ENCODE peak calls at places on chromosomes 12 and 14, in four cellular contexts. K is HCT116, J is HepG2, U is A549. P is an unnamed sample.
A peak's percentile ranks its signal among the peaks of the same experiment; 100 is the strongest.

GRCh38 chr14:96811265-96811664 is 14.1 kb downstream of the VRK1 start:
- DNase-seq in K (no peak), J (no peak), U (no peak), P (no peak)

GRCh38 chr14:104870368-104871144 is 5.5 kb downstream of the CEP170B start:
- DNase-seq in K (no peak), J (peak; percentile 21), U (no peak), P (peak; percentile 29)

GRCh38 chr14:61577506-61577931 is 117.8 kb upstream of the HIF1A start:
- DNase-seq in K (no peak), J (no peak), U (no peak), P (no peak)

GRCh38 chr14:103109789-103110415 is 13.4 kb upstream of the TNFAIP2 start:
- DNase-seq in K (peak; percentile 50), J (peak; percentile 73), U (peak; percentile 91), P (no peak)

GRCh38 chr12:119681139-119681538 is 13.2 kb downstream of the PRKAB1 start:
- DNase-seq in K (no peak), J (peak; percentile 41), U (no peak), P (no peak)

GRCh38 chr14:29243355-29243754 is 476.8 kb downstream of the FOXG1 start:
- DNase-seq in K (no peak), J (no peak), U (no peak), P (no peak)

GRCh38 chr14:72894623-72895378 is 900 bp upstream of the DPF3 start:
- DNase-seq in K (no peak), J (no peak), U (no peak), P (no peak)

GRCh38 chr12:93573552-93574223 is 1.2 kb downstream of the SOCS2 start:
- DNase-seq in K (no peak), J (no peak), U (no peak), P (no peak)

GRCh38 chr12:54201001-54201794 is 12.4 kb upstream of the SMUG1 start:
- DNase-seq in K (peak; percentile 65), J (peak; percentile 51), U (peak; percentile 82), P (no peak)

GRCh38 chr14:100826371-100827139 is 637 bp downstream of the MEG3 start:
- DNase-seq in K (no peak), J (no peak), U (no peak), P (no peak)

GRCh38 chr12:43287991-43288390 is 264.0 kb downstream of the ADAMTS20 start:
- DNase-seq in K (no peak), J (peak; percentile 2), U (no peak), P (no peak)

GRCh38 chr14:96363751-96364336 is 518 bp downstream of the GSKIP start:
- DNase-seq in K (no peak), J (peak; percentile 48), U (peak; percentile 55), P (no peak)

GRCh38 chr12:13455765-13456164 is 259.2 kb downstream of the EMP1 start:
- DNase-seq in K (no peak), J (no peak), U (no peak), P (no peak)

GRCh38 chr14:89294060-89294459 is 123.0 kb downstream of the FOXN3 start:
- DNase-seq in K (no peak), J (no peak), U (no peak), P (no peak)

GRCh38 chr12:55654506-55655224 is 18.0 kb downstream of the OR10P1 start:
- DNase-seq in K (no peak), J (no peak), U (no peak), P (no peak)

GRCh38 chr14:95256011-95256775 is 63.5 kb downstream of the CLMN start:
- DNase-seq in K (no peak), J (no peak), U (no peak), P (no peak)

GRCh38 chr12:26630546-26631027 is 202.4 kb downstream of the ITPR2 start:
- DNase-seq in K (no peak), J (peak; percentile 72), U (peak; percentile 18), P (no peak)

GRCh38 chr12:108565976-108566375 is 3.6 kb downstream of the ISCU start:
- DNase-seq in K (peak; percentile 80), J (no peak), U (peak; percentile 78), P (peak; percentile 81)

GRCh38 chr12:31867292-31867691 is 91.9 kb upstream of the RESF1 start:
- DNase-seq in K (no peak), J (no peak), U (no peak), P (no peak)

GRCh38 chr12:66397574-66397973 is 95.3 kb downstream of the HELB start:
- DNase-seq in K (no peak), J (no peak), U (no peak), P (no peak)

GRCh38 chr12:108338915-108339657 is at the start of gene CMKLR1:
- DNase-seq in K (no peak), J (no peak), U (no peak), P (no peak)

GRCh38 chr12:54421175-54421872 is 2.3 kb upstream of the ITGA5 start:
- DNase-seq in K (no peak), J (no peak), U (no peak), P (no peak)

GRCh38 chr14:89650077-89650978 is 233.3 kb upstream of the FOXN3 start:
- DNase-seq in K (no peak), J (no peak), U (no peak), P (no peak)

GRCh38 chr12:80064269-80064668 is 35.1 kb upstream of the OTOGL start:
- DNase-seq in K (no peak), J (no peak), U (no peak), P (no peak)

GRCh38 chr12:26798013-26798412 is 35.0 kb downstream of the ITPR2 start:
- DNase-seq in K (no peak), J (no peak), U (no peak), P (no peak)

GRCh38 chr14:77376380-77376770 is 519 bp downstream of the TMED8 start:
- DNase-seq in K (no peak), J (no peak), U (peak; percentile 15), P (peak; percentile 13)

GRCh38 chr12:989751-990278 is 1.2 kb upstream of the ERC1 start:
- DNase-seq in K (no peak), J (peak; percentile 66), U (peak; percentile 61), P (no peak)

GRCh38 chr14:22291406-22291805 is 297.6 kb downstream of the DAD1 start:
- DNase-seq in K (no peak), J (no peak), U (no peak), P (no peak)

GRCh38 chr14:35961697-35962274 is 135.6 kb downstream of the BRMS1L start:
- DNase-seq in K (no peak), J (no peak), U (no peak), P (no peak)

GRCh38 chr14:23093104-23093503 is 1.8 kb downstream of the ACIN1 start:
- DNase-seq in K (no peak), J (no peak), U (no peak), P (no peak)

DNA sequence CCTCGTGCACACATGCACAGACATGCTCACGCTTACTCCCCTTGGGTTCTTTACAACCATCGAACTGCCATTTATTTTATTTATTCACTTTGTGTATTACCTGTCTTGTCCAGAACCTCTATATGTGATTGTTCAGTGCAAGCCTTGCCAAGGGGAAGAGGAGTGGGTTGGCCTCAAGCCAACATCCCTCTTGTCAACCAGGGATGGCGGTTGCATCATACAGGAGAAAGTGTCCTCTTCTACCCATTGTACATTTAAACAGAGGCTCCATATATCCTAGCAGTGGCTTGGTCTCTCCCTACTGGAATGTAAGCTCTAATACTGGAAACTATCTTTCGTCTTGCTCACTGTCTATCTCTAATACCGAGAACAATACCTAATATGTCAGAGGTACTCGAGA is 108.4 kb downstream of the C12orf42 start:
- DNase-seq in K (no peak), J (no peak), U (no peak), P (no peak)
- TF ChIP-seq REST in K (no peak), J (no peak), U (no peak), P (no peak)

GRCh38 chr14:24113801-24114535 is 609 bp upstream of the DCAF11 start:
- DNase-seq in K (peak; percentile 94), J (peak; percentile 100), U (peak; percentile 92), P (peak; percentile 93)

GRCh38 chr14:24116111-24116809 is 1.5 kb upstream of the NRL start:
- DNase-seq in K (no peak), J (no peak), U (no peak), P (no peak)

GRCh38 chr14:24113379-24113800 is 1.2 kb upstream of the DCAF11 start:
- DNase-seq in K (no peak), J (no peak), U (no peak), P (no peak)

GRCh38 chr14:24115451-24116110 is 832 bp upstream of the NRL start:
- DNase-seq in K (no peak), J (no peak), U (no peak), P (no peak)

GRCh38 chr14:24114536-24115450 is at the start of the genes DCAF11 and NRL:
- DNase-seq in K (peak; percentile 100), J (peak; percentile 100), U (peak; percentile 100), P (peak; percentile 100)
- TF ChIP-seq REST in K (no peak), J (no peak), U (peak; percentile 92), P (no peak)

GRCh38 chr12:68745904-68746571 is at the start of gene SLC35E3:
- DNase-seq in K (peak; percentile 68), J (peak; percentile 88), U (peak; percentile 93), P (peak; percentile 87)
- TF ChIP-seq REST in K (no peak), J (no peak), U (no peak), P (no peak)

GRCh38 chr14:26808407-26808806 is 210.6 kb upstream of the NOVA1 start:
- DNase-seq in K (no peak), J (no peak), U (peak; percentile 13), P (no peak)
- TF ChIP-seq REST in K (no peak), J (no peak), U (no peak), P (no peak)

GRCh38 chr12:117140397-117141096 is 41.3 kb upstream of the TESC start:
- DNase-seq in K (no peak), J (no peak), U (peak; percentile 95), P (no peak)

GRCh38 chr12:117142094-117142493 is 42.9 kb upstream of the TESC start:
- DNase-seq in K (no peak), J (no peak), U (peak; percentile 68), P (no peak)

GRCh38 chr12:117141097-117141898 is 42.1 kb upstream of the TESC start:
- DNase-seq in K (no peak), J (no peak), U (no peak), P (no peak)

GRCh38 chr12:117144599-117144998 is 45.4 kb upstream of the TESC start:
- DNase-seq in K (no peak), J (no peak), U (no peak), P (no peak)

DNA sequence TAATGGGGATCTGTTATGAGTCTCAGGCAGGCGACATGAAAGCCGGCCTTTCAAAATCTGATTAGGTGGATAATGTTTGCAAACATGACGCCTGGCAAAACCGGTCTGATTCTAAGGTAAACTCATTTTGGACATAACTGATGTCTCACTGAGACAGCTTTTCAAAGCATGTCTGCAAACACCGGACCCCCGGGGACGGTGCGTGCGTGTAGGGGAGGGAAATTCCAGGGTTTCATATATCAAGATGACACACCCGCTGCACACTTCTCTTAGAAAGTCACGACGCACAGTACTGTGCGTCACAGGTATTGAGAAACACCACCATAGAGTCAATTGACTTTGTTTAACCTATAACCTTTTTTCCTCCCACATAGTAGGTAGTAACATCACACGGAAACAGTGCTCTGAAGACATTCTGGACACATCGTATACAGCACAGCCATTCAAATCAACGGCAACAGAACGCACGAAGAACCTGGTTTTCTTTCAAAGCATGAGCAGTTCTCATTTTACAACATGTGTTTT is 43.9 kb upstream of the TESC start:
- DNase-seq in K (no peak), J (peak; percentile 92), U (peak; percentile 99), P (no peak)
- TF ChIP-seq REST in K (no peak), J (no peak), U (no peak), P (no peak)